ENCODE peak calls at places on chromosomes 5 and 9, in six cellular contexts. One of them, this sample, is unnamed.
A peak's percentile ranks its signal among the peaks of the same experiment; 100 is the strongest.

GRCh38 chr5:69502375-69503143 is 10.0 kb downstream of the OCLN start:
- DNase-seq in posterior cingulate gyrus: no peak
- DNase-seq in NCI-H524: no peak
- DNase-seq in psoas muscle: no peak
- DNase-seq in NCI-H1694: no peak
- DNase-seq in GM04504: peak; percentile 40
- DNase-seq in this sample: no peak

GRCh38 chr5:84384604-84385575 is at the start of gene EDIL3:
- DNase-seq in posterior cingulate gyrus: peak; percentile 66
- DNase-seq in GM04504: no peak
- DNase-seq in psoas muscle: no peak
- DNase-seq in NCI-H1694: no peak
- DNase-seq in NCI-H524: peak; percentile 76
- DNase-seq in this sample: no peak

GRCh38 chr5:143534764-143535159 is 131.3 kb upstream of the NR3C1 start:
- DNase-seq in NCI-H524: no peak
- DNase-seq in GM04504: no peak
- DNase-seq in NCI-H1694: no peak
- DNase-seq in psoas muscle: no peak
- DNase-seq in posterior cingulate gyrus: no peak
- DNase-seq in this sample: no peak

GRCh38 chr9:18666348-18666747 is 192.4 kb downstream of the ADAMTSL1 start:
- DNase-seq in posterior cingulate gyrus: no peak
- DNase-seq in GM04504: no peak
- DNase-seq in NCI-H1694: no peak
- DNase-seq in NCI-H524: no peak
- DNase-seq in psoas muscle: no peak
- DNase-seq in this sample: no peak

GRCh38 chr5:76514254-76514653 is 108.9 kb downstream of the F2RL2 start:
- DNase-seq in posterior cingulate gyrus: no peak
- DNase-seq in psoas muscle: no peak
- DNase-seq in GM04504: no peak
- DNase-seq in NCI-H1694: no peak
- DNase-seq in NCI-H524: no peak
- DNase-seq in this sample: no peak

GRCh38 chr5:76685598-76686169 is 30.2 kb upstream of the F2R start:
- DNase-seq in NCI-H1694: no peak
- DNase-seq in GM04504: no peak
- DNase-seq in NCI-H524: no peak
- DNase-seq in psoas muscle: no peak
- DNase-seq in posterior cingulate gyrus: no peak
- DNase-seq in this sample: no peak

GRCh38 chr9:129549684-129550083 is 71.2 kb downstream of the C9orf50 start:
- DNase-seq in NCI-H1694: no peak
- DNase-seq in posterior cingulate gyrus: peak; percentile 82
- DNase-seq in NCI-H524: no peak
- DNase-seq in GM04504: no peak
- DNase-seq in psoas muscle: no peak
- DNase-seq in this sample: no peak

GRCh38 chr5:84715686-84716085 is 331.0 kb upstream of the EDIL3 start:
- DNase-seq in posterior cingulate gyrus: no peak
- DNase-seq in NCI-H1694: no peak
- DNase-seq in NCI-H524: no peak
- DNase-seq in GM04504: no peak
- DNase-seq in psoas muscle: no peak
- DNase-seq in this sample: no peak

GRCh38 chr9:10260501-10260900 is 352.3 kb downstream of the PTPRD start:
- DNase-seq in NCI-H1694: no peak
- DNase-seq in GM04504: no peak
- DNase-seq in psoas muscle: no peak
- DNase-seq in posterior cingulate gyrus: no peak
- DNase-seq in NCI-H524: no peak
- DNase-seq in this sample: no peak

GRCh38 chr5:5306696-5307095 is 115.8 kb upstream of the ICE1 start:
- DNase-seq in GM04504: peak; percentile 35
- DNase-seq in posterior cingulate gyrus: no peak
- DNase-seq in NCI-H524: no peak
- DNase-seq in NCI-H1694: no peak
- DNase-seq in psoas muscle: no peak
- DNase-seq in this sample: no peak

GRCh38 chr5:38189031-38189632 is 69.2 kb upstream of the EGFLAM start:
- DNase-seq in NCI-H524: peak; percentile 79
- DNase-seq in GM04504: no peak
- DNase-seq in psoas muscle: no peak
- DNase-seq in posterior cingulate gyrus: no peak
- DNase-seq in NCI-H1694: no peak
- DNase-seq in this sample: no peak

GRCh38 chr9:76905984-76906861 is at the start of gene PRUNE2:
- DNase-seq in NCI-H1694: no peak
- DNase-seq in NCI-H524: peak; percentile 49
- DNase-seq in posterior cingulate gyrus: peak; percentile 51
- DNase-seq in GM04504: peak; percentile 11
- DNase-seq in psoas muscle: peak; percentile 68
- DNase-seq in this sample: no peak

GRCh38 chr9:91852801-91853347 is 97.2 kb downstream of the ROR2 start:
- DNase-seq in GM04504: no peak
- DNase-seq in posterior cingulate gyrus: no peak
- DNase-seq in NCI-H1694: no peak
- DNase-seq in NCI-H524: no peak
- DNase-seq in psoas muscle: no peak
- DNase-seq in this sample: no peak

GRCh38 chr5:149959406-149960236 is 937 bp upstream of the SLC26A2 start:
- DNase-seq in NCI-H1694: no peak
- DNase-seq in NCI-H524: peak; percentile 49
- DNase-seq in psoas muscle: no peak
- DNase-seq in GM04504: no peak
- DNase-seq in posterior cingulate gyrus: no peak
- DNase-seq in this sample: peak; percentile 49

GRCh38 chr5:6703791-6704190 is 9.4 kb upstream of the TENT4A start:
- DNase-seq in psoas muscle: no peak
- DNase-seq in NCI-H524: no peak
- DNase-seq in posterior cingulate gyrus: no peak
- DNase-seq in NCI-H1694: no peak
- DNase-seq in GM04504: no peak
- DNase-seq in this sample: no peak

This sample was measured in DMS 273 treated with DMSO at 0.1 percent for 48 hours.